ENCODE peak calls at places on chromosomes 11 and 22, in six cellular contexts. T is amniotic stem cell; Y is iPS-NIHi11; Q is A172; X is stimulated activated CD4-positive, alpha-beta T cell treated with anti-CD3 and anti-CD28 coated beads, Interleukin-4, amount 100 ng/mL, for 24 hours; L is epithelial cell of esophagus. D is an unnamed sample.

GRCh38 chr11:95541715-95542114 is 247.9 kb downstream of the FAM76B start:
- DNase-seq in T (no peak), Y (no peak), Q (no peak), X (no peak), L (no peak), D (no peak)

GRCh38 chr11:10355257-10355661 is 50.4 kb downstream of the ADM start:
- DNase-seq in T (no peak), Y (no peak), Q (peak), X (no peak), L (peak), D (peak)

GRCh38 chr11:123381817-123382554 is 48.1 kb upstream of the GRAMD1B start:
- DNase-seq in T (no peak), Y (no peak), Q (no peak), X (peak), L (no peak), D (no peak)

GRCh38 chr11:68632802-68633201 is 51.5 kb upstream of the GAL start:
- DNase-seq in T (peak), Y (peak), Q (peak), X (peak), L (peak), D (peak)

GRCh38 chr11:5712507-5712906 is 22.9 kb downstream of the TRIM22 start:
- DNase-seq in T (no peak), Y (no peak), Q (no peak), X (no peak), L (peak), D (no peak)

GRCh38 chr11:5666396-5666780 is 18.5 kb downstream of the TRIM5 start:
- DNase-seq in T (no peak), Y (peak), Q (no peak), X (no peak), L (no peak), D (no peak)

GRCh38 chr11:46386005-46386331 is 4.5 kb downstream of the MDK start:
- DNase-seq in T (no peak), Y (no peak), Q (no peak), X (no peak), L (no peak), D (no peak)

GRCh38 chr22:43417555-43417954 is 5.7 kb downstream of the MPPED1 start:
- DNase-seq in T (no peak), Y (no peak), Q (no peak), X (no peak), L (no peak), D (no peak)

GRCh38 chr22:41576877-41577276 is 12.8 kb downstream of the PMM1 start:
- DNase-seq in T (no peak), Y (peak), Q (peak), X (no peak), L (peak), D (peak)

GRCh38 chr11:9858822-9859221 is 194.9 kb downstream of the SWAP70 start:
- DNase-seq in T (no peak), Y (no peak), Q (peak), X (no peak), L (no peak), D (no peak)

GRCh38 chr22:30375312-30375849 is 11.8 kb downstream of the RNF215 start:
- DNase-seq in T (no peak), Y (no peak), Q (no peak), X (no peak), L (no peak), D (no peak)

GRCh38 chr11:75191330-75191717 is 40.4 kb downstream of the SLCO2B1 start:
- DNase-seq in T (no peak), Y (no peak), Q (no peak), X (no peak), L (no peak), D (no peak)

GRCh38 chr11:6438979-6439571 is 1.7 kb downstream of the HPX start:
- DNase-seq in T (no peak), Y (peak), Q (peak), X (peak), L (peak), D (peak)

GRCh38 chr11:134655189-134655937 is 243.3 kb upstream of the B3GAT1 start:
- DNase-seq in T (no peak), Y (no peak), Q (no peak), X (no peak), L (no peak), D (no peak)

GRCh38 chr11:59822989-59823566 is 12.5 kb upstream of the MRPL16 start:
- DNase-seq in T (peak), Y (peak), Q (peak), X (peak), L (peak), D (peak)

GRCh38 chr22:28435271-28435825 is 244.3 kb downstream of the TTC28 start:
- DNase-seq in T (no peak), Y (peak), Q (no peak), X (no peak), L (peak), D (no peak)

GRCh38 chr22:19852177-19852781 is 2.4 kb downstream of the GNB1L start:
- DNase-seq in T (no peak), Y (no peak), Q (no peak), X (no peak), L (peak), D (no peak)

D was measured in AG08395.